ENCODE peak calls at places on chromosomes 4 and X, in five cellular contexts. One of them, this sample, is unnamed.

GRCh38 chr4:157012296-157012695 is 40.7 kb upstream of the PDGFC start:
- DNase-seq in lung: no peak
- DNase-seq in Caco-2: no peak
- DNase-seq in foreskin fibroblast: no peak
- DNase-seq in right lobe of liver: no peak
- DNase-seq in this sample: no peak

GRCh38 chr4:165505991-165506779 is 127.4 kb downstream of the CPE start:
- DNase-seq in lung: no peak
- DNase-seq in Caco-2: no peak
- DNase-seq in foreskin fibroblast: peak; percentile 5
- DNase-seq in right lobe of liver: no peak
- DNase-seq in this sample: peak; percentile 57

GRCh38 chr4:17030543-17030942 is 132.1 kb upstream of the LDB2 start:
- DNase-seq in lung: no peak
- DNase-seq in Caco-2: no peak
- DNase-seq in foreskin fibroblast: peak; percentile 91
- DNase-seq in right lobe of liver: no peak
- DNase-seq in this sample: peak; percentile 63

GRCh38 chr4:168864831-168865541 is 145.1 kb downstream of the CBR4 start:
- DNase-seq in lung: no peak
- DNase-seq in Caco-2: no peak
- DNase-seq in foreskin fibroblast: peak; percentile 61
- DNase-seq in right lobe of liver: no peak
- DNase-seq in this sample: no peak

GRCh38 chr4:186669159-186669720 is 54.4 kb downstream of the FAT1 start:
- DNase-seq in lung: no peak
- DNase-seq in Caco-2: no peak
- DNase-seq in foreskin fibroblast: peak; percentile 80
- DNase-seq in right lobe of liver: no peak
- DNase-seq in this sample: peak; percentile 47

GRCh38 chrX:140123446-140123845 is 158.1 kb upstream of the CXorf66 start:
- DNase-seq in lung: no peak
- DNase-seq in Caco-2: no peak
- DNase-seq in foreskin fibroblast: no peak
- DNase-seq in right lobe of liver: no peak
- DNase-seq in this sample: no peak

GRCh38 chr4:43148481-43148880 is 256.0 kb downstream of the GRXCR1 start:
- DNase-seq in lung: no peak
- DNase-seq in Caco-2: no peak
- DNase-seq in foreskin fibroblast: no peak
- DNase-seq in right lobe of liver: no peak
- DNase-seq in this sample: no peak

GRCh38 chr4:167475951-167476350 is 241.7 kb upstream of the SPOCK3 start:
- DNase-seq in lung: no peak
- DNase-seq in Caco-2: no peak
- DNase-seq in foreskin fibroblast: no peak
- DNase-seq in right lobe of liver: no peak
- DNase-seq in this sample: no peak

GRCh38 chr4:71609159-71609558 is 174.7 kb downstream of the GC start:
- DNase-seq in lung: no peak
- DNase-seq in Caco-2: no peak
- DNase-seq in foreskin fibroblast: no peak
- DNase-seq in right lobe of liver: no peak
- DNase-seq in this sample: no peak

GRCh38 chrX:30085571-30085970 is 129.8 kb upstream of the MAGEB2 start:
- DNase-seq in lung: no peak
- DNase-seq in Caco-2: no peak
- DNase-seq in foreskin fibroblast: no peak
- DNase-seq in right lobe of liver: no peak
- DNase-seq in this sample: no peak

GRCh38 chrX:106894978-106895452 is 8.1 kb downstream of the RIPPLY1 start:
- DNase-seq in lung: no peak
- DNase-seq in Caco-2: no peak
- DNase-seq in foreskin fibroblast: peak; percentile 85
- DNase-seq in right lobe of liver: peak; percentile 49
- DNase-seq in this sample: peak; percentile 20

GRCh38 chrX:21666679-21667078 is 8.5 kb upstream of the KLHL34 start:
- DNase-seq in lung: no peak
- DNase-seq in Caco-2: no peak
- DNase-seq in foreskin fibroblast: no peak
- DNase-seq in right lobe of liver: no peak
- DNase-seq in this sample: no peak

GRCh38 chrX:106726485-106727437 is at the start of gene RNF128:
- DNase-seq in lung: peak; percentile 53
- DNase-seq in Caco-2: peak; percentile 84
- DNase-seq in foreskin fibroblast: peak; percentile 74
- DNase-seq in right lobe of liver: peak; percentile 79
- DNase-seq in this sample: no peak

GRCh38 chr4:18039113-18039512 is 17.6 kb upstream of the LCORL start:
- DNase-seq in lung: no peak
- DNase-seq in Caco-2: no peak
- DNase-seq in foreskin fibroblast: peak; percentile 46
- DNase-seq in right lobe of liver: no peak
- DNase-seq in this sample: no peak

GRCh38 chr4:100935090-100935489 is 412.2 kb downstream of the PPP3CA start:
- DNase-seq in lung: no peak
- DNase-seq in Caco-2: no peak
- DNase-seq in foreskin fibroblast: peak; percentile 29
- DNase-seq in right lobe of liver: no peak
- DNase-seq in this sample: no peak

GRCh38 chr4:15001248-15001824 is 945 bp upstream of the CPEB2 start:
- DNase-seq in lung: peak; percentile 80
- DNase-seq in Caco-2: peak; percentile 35
- DNase-seq in foreskin fibroblast: peak; percentile 95
- DNase-seq in right lobe of liver: peak; percentile 76
- DNase-seq in this sample: peak; percentile 86

GRCh38 chr4:30716671-30717207 is 3.4 kb upstream of the PCDH7 start:
- DNase-seq in lung: no peak
- DNase-seq in Caco-2: peak; percentile 36
- DNase-seq in foreskin fibroblast: peak; percentile 52
- DNase-seq in right lobe of liver: no peak
- DNase-seq in this sample: no peak

GRCh38 chr4:16893141-16893571 is 5.3 kb downstream of the LDB2 start:
- DNase-seq in lung: no peak
- DNase-seq in Caco-2: no peak
- DNase-seq in foreskin fibroblast: no peak
- DNase-seq in right lobe of liver: no peak
- DNase-seq in this sample: no peak

GRCh38 chr4:141153751-141154510 is 20.7 kb upstream of the RNF150 start:
- DNase-seq in lung: no peak
- DNase-seq in Caco-2: no peak
- DNase-seq in foreskin fibroblast: peak; percentile 17
- DNase-seq in right lobe of liver: no peak
- DNase-seq in this sample: no peak

GRCh38 chrX:102659790-102660757 is 8.8 kb downstream of the GPRASP1 start:
- DNase-seq in lung: peak; percentile 88
- DNase-seq in Caco-2: peak; percentile 77
- DNase-seq in foreskin fibroblast: peak; percentile 79
- DNase-seq in right lobe of liver: peak; percentile 86
- DNase-seq in this sample: no peak

GRCh38 chrX:144612076-144612475 is 635.2 kb upstream of the SPANXN1 start:
- DNase-seq in lung: no peak
- DNase-seq in Caco-2: no peak
- DNase-seq in foreskin fibroblast: no peak
- DNase-seq in right lobe of liver: no peak
- DNase-seq in this sample: no peak

GRCh38 chr4:31088600-31089230 is 368.5 kb downstream of the PCDH7 start:
- DNase-seq in lung: no peak
- DNase-seq in Caco-2: no peak
- DNase-seq in foreskin fibroblast: no peak
- DNase-seq in right lobe of liver: no peak
- DNase-seq in this sample: no peak

GRCh38 chr4:185280608-185281007 is 71.2 kb downstream of the SNX25 start:
- DNase-seq in lung: no peak
- DNase-seq in Caco-2: no peak
- DNase-seq in foreskin fibroblast: no peak
- DNase-seq in right lobe of liver: no peak
- DNase-seq in this sample: no peak

GRCh38 chr4:17055788-17056187 is 157.3 kb upstream of the LDB2 start:
- DNase-seq in lung: no peak
- DNase-seq in Caco-2: no peak
- DNase-seq in foreskin fibroblast: peak; percentile 95
- DNase-seq in right lobe of liver: no peak
- DNase-seq in this sample: peak; percentile 95

GRCh38 chr4:153639556-153640475 is 44.3 kb upstream of the TLR2 start:
- DNase-seq in lung: no peak
- DNase-seq in Caco-2: no peak
- DNase-seq in foreskin fibroblast: no peak
- DNase-seq in right lobe of liver: no peak
- DNase-seq in this sample: no peak

GRCh38 chr4:29578329-29578728 is 1141.8 kb upstream of the PCDH7 start:
- DNase-seq in lung: no peak
- DNase-seq in Caco-2: no peak
- DNase-seq in foreskin fibroblast: no peak
- DNase-seq in right lobe of liver: no peak
- DNase-seq in this sample: no peak

DNA sequence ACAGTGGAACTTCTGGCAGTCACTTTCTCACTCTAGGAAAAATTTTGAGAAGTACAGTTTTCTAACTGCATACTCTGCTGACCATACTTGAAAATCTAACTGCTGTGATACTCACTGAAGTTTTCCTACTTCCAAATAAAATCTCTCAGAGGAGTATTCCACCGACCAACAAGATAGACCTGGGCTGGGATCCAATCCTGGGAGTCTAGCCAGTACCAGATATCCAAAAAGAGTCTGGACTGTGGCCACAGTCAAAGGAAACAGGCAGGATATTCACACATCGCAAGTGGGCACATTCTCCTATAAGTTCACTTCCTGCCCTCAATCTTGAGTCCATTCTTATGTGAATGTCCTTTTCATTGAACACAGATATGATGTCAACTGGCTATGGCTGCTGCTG is 1138.7 kb upstream of the PCDH7 start:
- DNase-seq in lung: no peak
- DNase-seq in Caco-2: no peak
- DNase-seq in foreskin fibroblast: no peak
- DNase-seq in right lobe of liver: peak; percentile 24
- DNase-seq in this sample: peak; percentile 14
- TF ChIP-seq CTCF in lung: no peak
- TF ChIP-seq CTCF in Caco-2: no peak
- TF ChIP-seq CTCF in foreskin fibroblast: no peak
- TF ChIP-seq CTCF in right lobe of liver: no peak
- TF ChIP-seq CTCF in this sample: no peak

GRCh38 chr4:68907788-68908700 is 43.6 kb downstream of the UGT2A3 start:
- DNase-seq in lung: no peak
- DNase-seq in Caco-2: no peak
- DNase-seq in foreskin fibroblast: no peak
- DNase-seq in right lobe of liver: no peak
- DNase-seq in this sample: no peak

GRCh38 chr4:68907230-68907629 is 44.4 kb downstream of the UGT2A3 start:
- DNase-seq in lung: no peak
- DNase-seq in Caco-2: no peak
- DNase-seq in foreskin fibroblast: no peak
- DNase-seq in right lobe of liver: no peak
- DNase-seq in this sample: no peak

GRCh38 chr4:68905598-68906237 is 45.9 kb downstream of the UGT2A3 start:
- DNase-seq in lung: no peak
- DNase-seq in Caco-2: peak; percentile 56
- DNase-seq in foreskin fibroblast: no peak
- DNase-seq in right lobe of liver: no peak
- DNase-seq in this sample: no peak

GRCh38 chr4:68904786-68905185 is 46.8 kb downstream of the UGT2A3 start:
- DNase-seq in lung: no peak
- DNase-seq in Caco-2: peak; percentile 63
- DNase-seq in foreskin fibroblast: no peak
- DNase-seq in right lobe of liver: no peak
- DNase-seq in this sample: no peak

GRCh38 chr4:68906238-68907137 is 45.1 kb downstream of the UGT2A3 start:
- DNase-seq in lung: no peak
- DNase-seq in Caco-2: peak; percentile 47
- DNase-seq in foreskin fibroblast: no peak
- DNase-seq in right lobe of liver: peak; percentile 34
- DNase-seq in this sample: no peak
- H3K4me3 ChIP-seq in lung: no peak overlapping the region
- H3K4me3 ChIP-seq in Caco-2: peak overlapping the region; percentile 26
- H3K4me3 ChIP-seq in foreskin fibroblast: no peak overlapping the region
- H3K4me3 ChIP-seq in right lobe of liver: peak overlapping the region; percentile 7
- H3K4me3 ChIP-seq in this sample: no peak overlapping the region

GRCh38 chr4:170137466-170137865 is 47.7 kb upstream of the AADAT start:
- DNase-seq in lung: no peak
- DNase-seq in Caco-2: no peak
- DNase-seq in foreskin fibroblast: no peak
- DNase-seq in right lobe of liver: no peak
- DNase-seq in this sample: no peak

GRCh38 chr4:170139764-170140163 is 50.0 kb upstream of the AADAT start:
- DNase-seq in lung: no peak
- DNase-seq in Caco-2: no peak
- DNase-seq in foreskin fibroblast: peak; percentile 24
- DNase-seq in right lobe of liver: no peak
- DNase-seq in this sample: no peak

GRCh38 chr4:170134821-170135220 is 45.1 kb upstream of the AADAT start:
- DNase-seq in lung: no peak
- DNase-seq in Caco-2: no peak
- DNase-seq in foreskin fibroblast: no peak
- DNase-seq in right lobe of liver: no peak
- DNase-seq in this sample: no peak

GRCh38 chr4:170138580-170139194 is 48.9 kb upstream of the AADAT start:
- DNase-seq in lung: peak; percentile 73
- DNase-seq in Caco-2: peak; percentile 69
- DNase-seq in foreskin fibroblast: peak; percentile 86
- DNase-seq in right lobe of liver: peak; percentile 62
- DNase-seq in this sample: peak; percentile 41
- TF ChIP-seq CTCF in lung: peak; percentile 66
- TF ChIP-seq CTCF in Caco-2: peak; percentile 75
- TF ChIP-seq CTCF in foreskin fibroblast: peak; percentile 72
- TF ChIP-seq CTCF in right lobe of liver: peak; percentile 74
- TF ChIP-seq CTCF in this sample: peak; percentile 81

DNA sequence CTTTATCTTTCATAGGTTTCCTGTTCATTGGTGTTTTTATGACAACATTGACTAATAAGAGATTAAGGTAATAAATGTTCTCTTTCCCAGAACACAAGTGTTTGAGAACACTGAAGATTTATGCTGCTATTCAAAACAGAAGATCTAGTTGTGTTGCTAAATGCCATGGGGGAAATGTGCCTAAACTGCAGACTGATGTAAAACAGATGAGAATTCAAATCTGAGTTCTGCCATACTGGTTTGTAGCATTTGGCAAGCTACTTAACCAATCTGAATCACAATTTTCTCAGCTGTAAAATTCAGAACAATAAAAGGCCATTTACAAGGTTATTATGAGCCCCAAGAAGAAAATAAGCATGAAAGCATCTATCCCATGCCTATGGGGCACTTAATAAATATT is 2.3 kb downstream of the SLC10A6 start:
- DNase-seq in lung: no peak
- DNase-seq in Caco-2: no peak
- DNase-seq in foreskin fibroblast: peak; percentile 75
- DNase-seq in right lobe of liver: no peak
- DNase-seq in this sample: peak; percentile 86
- H3K4me3 ChIP-seq in lung: no peak overlapping the region
- H3K4me3 ChIP-seq in Caco-2: no peak overlapping the region
- H3K4me3 ChIP-seq in foreskin fibroblast: no peak overlapping the region
- H3K4me3 ChIP-seq in right lobe of liver: no peak overlapping the region
- H3K4me3 ChIP-seq in this sample: no peak overlapping the region

GRCh38 chr4:152348670-152349069 is 187.2 kb downstream of the FBXW7 start:
- DNase-seq in lung: no peak
- DNase-seq in Caco-2: no peak
- DNase-seq in foreskin fibroblast: no peak
- DNase-seq in right lobe of liver: no peak
- DNase-seq in this sample: no peak
- TF ChIP-seq CTCF in lung: no peak
- TF ChIP-seq CTCF in Caco-2: no peak
- TF ChIP-seq CTCF in foreskin fibroblast: peak; percentile 35
- TF ChIP-seq CTCF in right lobe of liver: peak; percentile 15
- TF ChIP-seq CTCF in this sample: peak; percentile 49